ENCODE peak calls at places on chromosomes 5 and 9, in five cellular contexts. N is osteoblast, H is GM13977, R is left ventricle myocardium inferior, W is natural killer cell. G is an unnamed sample.

GRCh38 chr5:172569862-172570558 is 71.1 kb upstream of the NEURL1B start:
- DNase-seq in N (no peak), H (no peak), R (no peak), W (no peak), G (no peak)

GRCh38 chr5:42516282-42517042 is 93.2 kb downstream of the GHR start:
- DNase-seq in N (peak), H (no peak), R (no peak), W (no peak), G (no peak)

GRCh38 chr9:134234687-134235359 is 70.5 kb upstream of the RNU6ATAC start:
- DNase-seq in N (peak), H (no peak), R (no peak), W (no peak), G (no peak)

GRCh38 chr5:652023-652515 is 39.9 kb downstream of the CEP72 start:
- DNase-seq in N (no peak), H (no peak), R (no peak), W (peak), G (no peak)

GRCh38 chr9:15222313-15222712 is 84.7 kb downstream of the TTC39B start:
- DNase-seq in N (no peak), H (no peak), R (no peak), W (no peak), G (no peak)

GRCh38 chr5:89277791-89278190 is 394.8 kb upstream of the MEF2C start:
- DNase-seq in N (peak), H (no peak), R (no peak), W (no peak), G (no peak)

GRCh38 chr5:40223884-40224402 is 455.8 kb upstream of the PTGER4 start:
- DNase-seq in N (peak), H (peak), R (no peak), W (no peak), G (no peak)

GRCh38 chr5:16492398-16493175 is 27.0 kb upstream of the ZNF622 start:
- DNase-seq in N (peak), H (no peak), R (no peak), W (no peak), G (no peak)

GRCh38 chr9:38362912-38363588 is 29.5 kb upstream of the ALDH1B1 start:
- DNase-seq in N (peak), H (peak), R (no peak), W (no peak), G (no peak)

GRCh38 chr5:133370281-133370890 is 242.0 kb downstream of the FSTL4 start:
- DNase-seq in N (no peak), H (no peak), R (no peak), W (no peak), G (peak)

GRCh38 chr5:170182461-170182860 is 50.3 kb upstream of the C5orf58 start:
- DNase-seq in N (no peak), H (no peak), R (no peak), W (no peak), G (no peak)

DNA sequence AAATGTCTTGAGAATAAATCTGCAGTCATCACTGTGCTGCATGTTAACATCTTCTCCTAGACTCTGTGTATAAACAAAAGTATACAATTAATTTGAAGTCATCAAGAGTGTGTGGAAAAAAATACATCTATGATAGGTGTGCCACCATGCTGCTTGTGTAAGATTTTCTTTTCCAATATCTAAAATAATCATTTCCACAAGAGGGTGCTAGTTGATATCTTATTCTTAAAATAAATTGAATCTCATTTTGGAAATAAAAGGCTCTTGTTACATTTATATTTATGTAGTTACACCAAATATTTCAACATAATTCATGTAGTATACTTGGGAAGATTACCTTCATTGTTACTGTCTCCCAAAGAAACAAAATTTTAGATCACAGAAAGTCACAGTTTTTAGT is 14.1 kb upstream of the MOCS2 start:
- DNase-seq in N (no peak), H (no peak), R (no peak), W (no peak), G (no peak)
- TF ChIP-seq CTCF in N (peak), H (peak), R (peak), W (no peak), G (peak)

GRCh38 chr5:60699549-60700346 is at the start of gene DEPDC1B:
- DNase-seq in N (peak), H (peak), R (peak), W (peak), G (peak)
- TF ChIP-seq CTCF in N (peak), H (peak), R (peak), W (peak), G (peak)

DNA sequence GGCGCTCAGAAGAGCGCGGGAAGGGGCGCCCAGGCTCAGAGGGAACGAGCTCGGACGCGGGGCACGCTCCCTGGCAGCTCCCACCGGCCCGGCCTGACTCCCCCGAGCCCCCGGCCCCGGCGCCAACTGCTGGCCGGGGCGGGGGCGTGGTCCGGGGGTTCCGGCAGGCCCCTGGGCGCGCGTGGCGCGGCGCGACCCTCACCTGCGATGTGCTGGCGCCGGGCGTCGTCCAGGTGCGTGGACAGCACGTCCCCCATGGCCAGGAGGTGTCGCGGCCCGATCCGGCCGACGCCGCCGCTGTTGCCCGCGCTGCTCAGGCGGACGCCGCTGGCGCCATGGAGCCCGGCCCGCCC is 43.5 kb upstream of the STXBP1 start:
- DNase-seq in N (peak), H (no peak), R (no peak), W (peak), G (no peak)
- TF ChIP-seq CTCF in N (no peak), H (no peak), R (no peak), W (no peak), G (no peak)

GRCh38 chr9:98821831-98822230 is 14.4 kb downstream of the GALNT12 start:
- DNase-seq in N (no peak), H (no peak), R (no peak), W (no peak), G (no peak)
- TF ChIP-seq CTCF in N (no peak), H (no peak), R (no peak), W (no peak), G (no peak)

GRCh38 chr9:33815781-33816180 is 1.2 kb upstream of the UBE2R2 start:
- DNase-seq in N (no peak), H (no peak), R (no peak), W (no peak), G (no peak)
- TF ChIP-seq CTCF in N (no peak), H (no peak), R (no peak), W (no peak), G (no peak)

GRCh38 chr9:136455043-136456002 is 15.7 kb upstream of the INPP5E start:
- DNase-seq in N (no peak), H (no peak), R (no peak), W (no peak), G (no peak)

GRCh38 chr9:136454026-136454796 is 14.6 kb upstream of the INPP5E start:
- DNase-seq in N (no peak), H (no peak), R (no peak), W (no peak), G (no peak)

GRCh38 chr9:136453326-136453725 is 13.7 kb upstream of the INPP5E start:
- DNase-seq in N (no peak), H (no peak), R (no peak), W (no peak), G (no peak)

GRCh38 chr9:136448655-136449054 is 9.0 kb upstream of the INPP5E start:
- DNase-seq in N (no peak), H (no peak), R (no peak), W (no peak), G (no peak)

DNA sequence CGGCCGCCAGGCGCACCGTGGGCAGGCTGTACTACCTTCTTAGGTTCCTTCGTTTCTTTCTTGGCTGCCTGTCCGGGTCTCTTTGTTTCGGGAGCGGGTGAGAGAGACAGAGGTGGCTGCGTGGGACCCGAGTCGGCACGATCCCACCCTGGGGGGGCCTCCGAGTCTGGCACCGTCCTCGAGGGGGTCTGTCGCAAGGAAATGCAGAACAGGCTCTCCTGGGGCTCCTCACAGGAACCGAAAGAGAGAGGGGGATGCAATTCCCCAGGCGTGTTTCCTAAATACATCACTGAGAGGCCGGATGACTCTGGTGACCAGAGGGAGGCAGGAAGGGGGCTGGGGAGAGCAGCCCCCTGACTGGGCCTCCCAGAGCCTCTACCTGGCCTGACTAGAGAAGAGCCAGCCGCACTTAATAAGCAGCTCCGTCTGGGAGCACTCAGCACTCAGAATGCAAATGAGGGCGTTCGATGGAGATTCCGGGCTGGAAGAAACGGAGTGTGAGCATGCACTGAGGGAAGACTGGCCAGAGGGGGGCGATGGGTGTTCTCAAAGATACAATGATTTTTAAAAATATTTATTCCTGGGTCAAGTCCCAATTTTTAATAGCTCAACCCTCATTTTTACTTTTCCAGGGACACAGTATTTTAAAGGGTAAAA is 11.7 kb upstream of the INPP5E start:
- DNase-seq in N (no peak), H (no peak), R (no peak), W (no peak), G (no peak)
- TF ChIP-seq CTCF in N (peak), H (no peak), R (no peak), W (no peak), G (no peak)